ENCODE peak calls at places on chromosomes 13 and 19, in seven cellular contexts. Y, E, L, P, D, V and B are unnamed samples.

GRCh38 chr13:79662882-79663281 is 181.9 kb downstream of the NDFIP2 start:
- DNase-seq in E (no peak), L (no peak), D (peak), P (no peak), Y (no peak), V (peak), B (peak)

GRCh38 chr13:27489456-27489855 is 39.1 kb upstream of the MTIF3 start:
- DNase-seq in V (no peak), E (no peak), Y (no peak), L (no peak), D (no peak), P (no peak), B (no peak)

GRCh38 chr13:33723365-33723764 is 94.6 kb upstream of the RFC3 start:
- DNase-seq in V (no peak), E (no peak), L (no peak), P (no peak), D (peak), Y (no peak), B (no peak)

GRCh38 chr19:10228393-10228792 is 2.7 kb downstream of the S1PR2 start:
- DNase-seq in V (no peak), D (no peak), P (no peak), E (no peak), L (no peak), Y (no peak), B (no peak)

GRCh38 chr19:35228177-35228930 is at the start of gene FAM187B:
- DNase-seq in P (no peak), D (no peak), V (no peak), E (no peak), Y (no peak), L (no peak), B (no peak)

GRCh38 chr13:34864650-34865049 is 77.4 kb upstream of the NBEA start:
- DNase-seq in D (no peak), E (no peak), V (no peak), L (no peak), P (no peak), Y (no peak), B (peak)

GRCh38 chr13:40874138-40874776 is 84.8 kb downstream of the SLC25A15 start:
- DNase-seq in P (no peak), L (no peak), D (peak), V (no peak), Y (no peak), E (no peak), B (peak)

GRCh38 chr13:38538412-38538811 is 148.5 kb upstream of the FREM2 start:
- DNase-seq in L (no peak), Y (no peak), E (no peak), V (no peak), P (no peak), D (no peak), B (no peak)

GRCh38 chr13:42894765-42895181 is 97.3 kb downstream of the EPSTI1 start:
- DNase-seq in L (peak), Y (no peak), V (no peak), E (no peak), D (peak), P (no peak), B (peak)

GRCh38 chr13:75993823-75994222 is 357.7 kb downstream of the LMO7 start:
- DNase-seq in V (no peak), D (no peak), Y (no peak), L (no peak), E (no peak), P (no peak), B (no peak)

GRCh38 chr13:73000027-73000674 is 58.7 kb upstream of the KLF5 start:
- DNase-seq in P (no peak), Y (no peak), E (no peak), V (peak), D (peak), L (no peak), B (peak)

GRCh38 chr13:113859311-113860050 is 4.4 kb downstream of the GAS6 start:
- DNase-seq in P (no peak), Y (no peak), V (no peak), D (no peak), L (no peak), E (no peak), B (no peak)